ENCODE peak calls at places on chromosomes 13 and 19, in four cellular contexts. Z is D341Med, T is GM12865, Y is K562. G is an unnamed sample.

GRCh38 chr13:113941571-113942191 is 32.2 kb downstream of the C13orf46 start:
- DNase-seq in Z (no peak), T (no peak), Y (no peak), G (no peak)

GRCh38 chr13:36163809-36164308 is 32.7 kb upstream of the DCLK1 start:
- DNase-seq in T (no peak), Z (peak), Y (no peak), G (no peak)

GRCh38 chr13:107882708-107883560 is 332.4 kb downstream of the LIG4 start:
- DNase-seq in T (no peak), Z (no peak), Y (peak), G (no peak)

GRCh38 chr13:112172017-112172416 is 105.1 kb downstream of the SOX1 start:
- DNase-seq in Z (no peak), T (no peak), Y (no peak), G (no peak)

GRCh38 chr19:32206065-32206464 is 139.3 kb upstream of the ZNF507 start:
- DNase-seq in T (no peak), Y (no peak), Z (no peak), G (no peak)

GRCh38 chr19:29942404-29943261 is 594 bp downstream of the URI1 start:
- DNase-seq in T (peak), Z (peak), Y (peak), G (peak)

GRCh38 chr13:33466262-33466661 is 180.7 kb upstream of the STARD13 start:
- DNase-seq in Y (no peak), Z (no peak), T (no peak), G (peak)

GRCh38 chr19:16106121-16106520 is 5.6 kb upstream of the RAB8A start:
- DNase-seq in T (peak), Z (no peak), Y (peak), G (no peak)

GRCh38 chr13:27920677-27921420 is 1.0 kb downstream of the PDX1 start:
- DNase-seq in T (no peak), Y (no peak), Z (peak), G (no peak)

GRCh38 chr13:94878721-94879120 is 166.4 kb upstream of the SOX21 start:
- DNase-seq in Y (no peak), T (no peak), Z (no peak), G (no peak)

GRCh38 chr13:38849316-38849715 is 141.3 kb downstream of the STOML3 start:
- DNase-seq in Z (no peak), Y (no peak), T (no peak), G (no peak)

GRCh38 chr13:51800456-51800855 is 3.5 kb downstream of the DHRS12 start:
- DNase-seq in Y (no peak), Z (no peak), T (no peak), G (no peak)